ENCODE peak calls at places on chromosomes 3 and 15, in four cellular contexts. One of them, this sample, is unnamed.

GRCh38 chr3:99777708-99778107 is 40.0 kb upstream of the CMSS1 start:
- DNase-seq in esophagus squamous epithelium: no peak
- DNase-seq in spleen: no peak
- DNase-seq in lower leg skin: no peak
- DNase-seq in this sample: no peak

GRCh38 chr3:138078901-138079344 is 36.5 kb downstream of the DZIP1L start:
- DNase-seq in esophagus squamous epithelium: no peak
- DNase-seq in spleen: no peak
- DNase-seq in lower leg skin: no peak
- DNase-seq in this sample: no peak

GRCh38 chr15:96889734-96890480 is 559.4 kb downstream of the NR2F2 start:
- DNase-seq in esophagus squamous epithelium: no peak
- DNase-seq in spleen: no peak
- DNase-seq in lower leg skin: no peak
- DNase-seq in this sample: no peak

GRCh38 chr3:194330579-194330978 is 20.5 kb downstream of the CPN2 start:
- DNase-seq in esophagus squamous epithelium: no peak
- DNase-seq in spleen: no peak
- DNase-seq in lower leg skin: peak
- DNase-seq in this sample: no peak

GRCh38 chr15:74306801-74307217 is 60.6 kb downstream of the CYP11A1 start:
- DNase-seq in esophagus squamous epithelium: no peak
- DNase-seq in spleen: no peak
- DNase-seq in lower leg skin: no peak
- DNase-seq in this sample: no peak

GRCh38 chr3:125353659-125354058 is 21.5 kb downstream of the ZNF148 start:
- DNase-seq in esophagus squamous epithelium: no peak
- DNase-seq in spleen: no peak
- DNase-seq in lower leg skin: no peak
- DNase-seq in this sample: no peak

GRCh38 chr3:172153335-172153861 is 114.0 kb downstream of the FNDC3B start:
- DNase-seq in esophagus squamous epithelium: peak
- DNase-seq in spleen: peak
- DNase-seq in lower leg skin: peak
- DNase-seq in this sample: no peak

GRCh38 chr3:123110238-123110952 is 43.6 kb downstream of the PDIA5 start:
- DNase-seq in esophagus squamous epithelium: no peak
- DNase-seq in spleen: peak
- DNase-seq in lower leg skin: no peak
- DNase-seq in this sample: no peak

GRCh38 chr15:73518876-73519594 is 76.1 kb downstream of the REC114 start:
- DNase-seq in esophagus squamous epithelium: no peak
- DNase-seq in spleen: no peak
- DNase-seq in lower leg skin: no peak
- DNase-seq in this sample: no peak

GRCh38 chr3:179852117-179852886 is 184.4 kb downstream of the PEX5L start:
- DNase-seq in esophagus squamous epithelium: no peak
- DNase-seq in spleen: no peak
- DNase-seq in lower leg skin: no peak
- DNase-seq in this sample: no peak

GRCh38 chr3:142095866-142096265 is 53.5 kb downstream of the TFDP2 start:
- DNase-seq in esophagus squamous epithelium: no peak
- DNase-seq in spleen: no peak
- DNase-seq in lower leg skin: no peak
- DNase-seq in this sample: no peak

GRCh38 chr15:85755942-85756341 is 38.8 kb downstream of the KLHL25 start:
- DNase-seq in esophagus squamous epithelium: no peak
- DNase-seq in spleen: peak
- DNase-seq in lower leg skin: no peak
- DNase-seq in this sample: no peak

GRCh38 chr3:15051531-15051930 is 13.6 kb downstream of the MRPS25 start:
- DNase-seq in esophagus squamous epithelium: no peak
- DNase-seq in spleen: peak
- DNase-seq in lower leg skin: no peak
- DNase-seq in this sample: peak
- TF ChIP-seq POLR2A in esophagus squamous epithelium: no peak
- TF ChIP-seq POLR2A in spleen: no peak
- TF ChIP-seq POLR2A in lower leg skin: no peak
- TF ChIP-seq POLR2A in this sample: no peak

GRCh38 chr15:101611580-101612299 is 40.4 kb downstream of the TM2D3 start:
- DNase-seq in esophagus squamous epithelium: no peak
- DNase-seq in spleen: no peak
- DNase-seq in lower leg skin: no peak
- DNase-seq in this sample: no peak
- TF ChIP-seq POLR2A in esophagus squamous epithelium: no peak
- TF ChIP-seq POLR2A in spleen: no peak
- TF ChIP-seq POLR2A in lower leg skin: no peak
- TF ChIP-seq POLR2A in this sample: no peak

GRCh38 chr3:52857108-52857507 is 22.3 kb upstream of the MUSTN1 start:
- DNase-seq in esophagus squamous epithelium: no peak
- DNase-seq in spleen: peak
- DNase-seq in lower leg skin: no peak
- DNase-seq in this sample: no peak
- TF ChIP-seq POLR2A in esophagus squamous epithelium: no peak
- TF ChIP-seq POLR2A in spleen: no peak
- TF ChIP-seq POLR2A in lower leg skin: no peak
- TF ChIP-seq POLR2A in this sample: no peak

GRCh38 chr3:52203701-52204100 is 5.7 kb downstream of the ALAS1 start:
- DNase-seq in esophagus squamous epithelium: no peak
- DNase-seq in spleen: no peak
- DNase-seq in lower leg skin: no peak
- DNase-seq in this sample: no peak
- TF ChIP-seq POLR2A in esophagus squamous epithelium: no peak
- TF ChIP-seq POLR2A in spleen: no peak
- TF ChIP-seq POLR2A in lower leg skin: no peak
- TF ChIP-seq POLR2A in this sample: no peak

GRCh38 chr15:22979069-22979698 is 984 bp downstream of the CYFIP1 start:
- DNase-seq in esophagus squamous epithelium: no peak
- DNase-seq in spleen: peak
- DNase-seq in lower leg skin: no peak
- DNase-seq in this sample: peak
- TF ChIP-seq POLR2A in esophagus squamous epithelium: no peak
- TF ChIP-seq POLR2A in spleen: no peak
- TF ChIP-seq POLR2A in lower leg skin: no peak
- TF ChIP-seq POLR2A in this sample: no peak

GRCh38 chr15:52180196-52180835 is 10.9 kb downstream of the GNB5 start:
- DNase-seq in esophagus squamous epithelium: no peak
- DNase-seq in spleen: peak
- DNase-seq in lower leg skin: peak
- DNase-seq in this sample: peak
- TF ChIP-seq POLR2A in esophagus squamous epithelium: no peak
- TF ChIP-seq POLR2A in spleen: no peak
- TF ChIP-seq POLR2A in lower leg skin: no peak
- TF ChIP-seq POLR2A in this sample: no peak

GRCh38 chr15:29822100-29822684 is at the start of gene TJP1:
- DNase-seq in esophagus squamous epithelium: no peak
- DNase-seq in spleen: no peak
- DNase-seq in lower leg skin: peak
- DNase-seq in this sample: no peak
- TF ChIP-seq POLR2A in esophagus squamous epithelium: peak
- TF ChIP-seq POLR2A in spleen: no peak
- TF ChIP-seq POLR2A in lower leg skin: no peak
- TF ChIP-seq POLR2A in this sample: no peak

GRCh38 chr3:105367406-105368213 is 901 bp downstream of the ALCAM start:
- DNase-seq in esophagus squamous epithelium: peak
- DNase-seq in spleen: peak
- DNase-seq in lower leg skin: peak
- DNase-seq in this sample: peak
- TF ChIP-seq POLR2A in esophagus squamous epithelium: no peak
- TF ChIP-seq POLR2A in spleen: peak
- TF ChIP-seq POLR2A in lower leg skin: no peak
- TF ChIP-seq POLR2A in this sample: peak

GRCh38 chr15:67059127-67059553 is 6.3 kb upstream of the SMAD3 start:
- DNase-seq in esophagus squamous epithelium: no peak
- DNase-seq in spleen: no peak
- DNase-seq in lower leg skin: no peak
- DNase-seq in this sample: no peak
- TF ChIP-seq POLR2A in esophagus squamous epithelium: no peak
- TF ChIP-seq POLR2A in spleen: no peak
- TF ChIP-seq POLR2A in lower leg skin: no peak
- TF ChIP-seq POLR2A in this sample: no peak

This sample was measured in GM12892.